ENCODE peak calls at places on chromosome 17, in four cellular contexts. One of them, this sample, is unnamed.

GRCh38 chr17:10471853-10472252 is 2.5 kb upstream of the MYH4 start:
- DNase-seq in H9: no peak
- DNase-seq in neuronal stem cell: no peak
- DNase-seq in mesenchymal stem cell: peak; percentile 1
- DNase-seq in this sample: peak; percentile 8

GRCh38 chr17:35895602-35896001 is 15.4 kb upstream of the CCL5 start:
- DNase-seq in H9: no peak
- DNase-seq in neuronal stem cell: no peak
- DNase-seq in mesenchymal stem cell: peak; percentile 44
- DNase-seq in this sample: peak; percentile 81

GRCh38 chr17:31310260-31310659 is 3.6 kb downstream of the EVI2B start:
- DNase-seq in H9: no peak
- DNase-seq in neuronal stem cell: no peak
- DNase-seq in mesenchymal stem cell: no peak
- DNase-seq in this sample: no peak

GRCh38 chr17:17503566-17504130 is 7.5 kb upstream of the RASD1 start:
- DNase-seq in H9: no peak
- DNase-seq in neuronal stem cell: no peak
- DNase-seq in mesenchymal stem cell: no peak
- DNase-seq in this sample: no peak

GRCh38 chr17:49687878-49688491 is 10.1 kb upstream of the SPOP start:
- DNase-seq in H9: peak; percentile 28
- DNase-seq in neuronal stem cell: no peak
- DNase-seq in mesenchymal stem cell: peak; percentile 56
- DNase-seq in this sample: peak; percentile 79

GRCh38 chr17:3851461-3852100 is 5.5 kb upstream of the NCBP3 start:
- DNase-seq in H9: no peak
- DNase-seq in neuronal stem cell: no peak
- DNase-seq in mesenchymal stem cell: no peak
- DNase-seq in this sample: no peak

GRCh38 chr17:49016775-49017463 is 19.7 kb downstream of the IGF2BP1 start:
- DNase-seq in H9: peak; percentile 29
- DNase-seq in neuronal stem cell: no peak
- DNase-seq in mesenchymal stem cell: no peak
- DNase-seq in this sample: no peak

GRCh38 chr17:31452101-31452500 is 60.6 kb downstream of the RAB11FIP4 start:
- DNase-seq in H9: no peak
- DNase-seq in neuronal stem cell: no peak
- DNase-seq in mesenchymal stem cell: no peak
- DNase-seq in this sample: peak; percentile 69

GRCh38 chr17:38657824-38658740 is 16.7 kb downstream of the EPOP start:
- DNase-seq in H9: no peak
- DNase-seq in neuronal stem cell: no peak
- DNase-seq in mesenchymal stem cell: no peak
- DNase-seq in this sample: no peak

DNA sequence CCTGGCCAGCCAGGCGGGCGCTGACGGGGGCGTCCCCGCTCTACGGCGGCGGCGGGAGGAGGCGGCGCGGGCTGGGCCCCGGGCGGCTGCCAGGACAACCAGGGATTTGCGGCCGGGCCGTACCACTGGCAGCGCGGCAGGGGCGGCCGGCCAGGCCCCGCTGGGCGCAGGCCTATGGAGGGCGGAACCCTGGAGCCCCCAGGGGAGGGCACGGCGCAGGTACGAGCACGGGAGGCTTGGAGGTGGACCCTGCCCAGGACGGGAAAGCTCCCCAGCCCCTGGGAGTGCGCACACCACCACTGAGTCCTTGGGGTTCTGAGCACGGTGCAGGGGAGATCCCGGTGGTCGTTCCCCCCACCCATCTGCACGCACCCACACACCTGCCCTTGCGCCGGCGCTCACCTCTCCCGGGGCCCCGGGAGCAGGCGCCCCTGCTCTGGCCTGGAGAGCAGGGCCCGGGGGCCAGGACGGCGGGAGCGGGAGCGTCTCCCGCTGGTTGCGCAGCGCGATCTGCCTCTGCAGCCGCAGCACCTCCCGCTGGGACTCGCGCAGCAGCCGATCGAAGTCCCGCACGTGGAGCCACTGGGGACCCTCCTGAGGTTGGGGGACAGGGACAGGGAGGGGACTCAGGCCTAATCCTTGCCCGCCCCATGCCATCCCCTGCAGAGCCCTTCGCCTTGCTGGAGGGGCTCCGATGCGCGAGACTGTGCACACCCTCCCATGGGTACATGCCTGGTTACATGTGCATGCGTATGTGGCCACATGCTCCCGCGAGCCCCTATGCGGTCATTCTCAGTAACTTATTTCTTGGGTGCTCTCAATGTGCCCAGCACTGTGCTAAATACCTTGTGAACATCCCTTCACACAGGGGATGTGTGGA is 3.9 kb downstream of the TSPOAP1 start:
- DNase-seq in H9: no peak
- DNase-seq in neuronal stem cell: no peak
- DNase-seq in mesenchymal stem cell: peak; percentile 26
- DNase-seq in this sample: no peak
- H3K14ac ChIP-seq in H9: peak overlapping the region; percentile 80
- H3K14ac ChIP-seq in neuronal stem cell: peak overlapping the region; percentile 94
- H3K14ac ChIP-seq in mesenchymal stem cell: no peak overlapping the region
- H3K14ac ChIP-seq in this sample: peak overlapping the region; percentile 46

GRCh38 chr17:15955793-15956541 is 11.0 kb downstream of the ADORA2B start:
- DNase-seq in H9: no peak
- DNase-seq in neuronal stem cell: no peak
- DNase-seq in mesenchymal stem cell: no peak
- DNase-seq in this sample: no peak

GRCh38 chr17:15957608-15958307 is 12.8 kb downstream of the ADORA2B start:
- DNase-seq in H9: no peak
- DNase-seq in neuronal stem cell: no peak
- DNase-seq in mesenchymal stem cell: no peak
- DNase-seq in this sample: no peak

GRCh38 chr17:15958484-15958854 is 13.5 kb downstream of the ADORA2B start:
- DNase-seq in H9: no peak
- DNase-seq in neuronal stem cell: no peak
- DNase-seq in mesenchymal stem cell: no peak
- DNase-seq in this sample: no peak

GRCh38 chr17:15954222-15954621 is 9.3 kb downstream of the ADORA2B start:
- DNase-seq in H9: no peak
- DNase-seq in neuronal stem cell: no peak
- DNase-seq in mesenchymal stem cell: peak; percentile 75
- DNase-seq in this sample: peak; percentile 95

DNA sequence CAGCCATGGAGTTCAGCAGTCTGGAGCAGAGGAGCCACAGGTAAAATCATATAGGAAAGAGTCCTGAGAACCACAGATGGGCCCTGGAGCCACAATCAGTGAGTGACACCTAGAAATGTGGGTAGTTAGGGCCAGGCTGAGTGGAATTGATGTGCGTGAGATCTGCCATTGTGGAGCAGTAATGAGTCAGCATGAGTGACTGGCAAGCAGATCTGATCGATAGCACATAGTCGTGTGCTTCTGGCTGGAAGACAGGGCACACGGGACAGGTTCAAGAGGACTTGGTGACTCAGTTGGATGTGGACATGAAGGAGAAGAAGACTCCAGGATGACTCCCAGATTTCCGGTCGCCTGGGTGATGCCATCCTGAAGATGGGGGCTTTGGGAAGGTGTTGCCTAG is 12.3 kb downstream of the ADORA2B start:
- DNase-seq in H9: no peak
- DNase-seq in neuronal stem cell: no peak
- DNase-seq in mesenchymal stem cell: peak; percentile 38
- DNase-seq in this sample: no peak
- H3K4me1 ChIP-seq in H9: peaks cover 6% of the 10 kb centered on the region
- H3K4me1 ChIP-seq in neuronal stem cell: no peaks in the 10 kb centered on the region
- H3K4me1 ChIP-seq in mesenchymal stem cell: peaks cover 20% of the 10 kb centered on the region
- H3K4me1 ChIP-seq in this sample: peaks cover 2% of the 10 kb centered on the region

GRCh38 chr17:352421-353212 is at the start of gene RPH3AL:
- DNase-seq in H9: peak; percentile 54
- DNase-seq in neuronal stem cell: peak; percentile 48
- DNase-seq in mesenchymal stem cell: peak; percentile 83
- DNase-seq in this sample: no peak
- H3K14ac ChIP-seq in H9: no peak within 1 kb of the TSS
- H3K14ac ChIP-seq in neuronal stem cell: peak within 1 kb of the TSS; percentile 57
- H3K14ac ChIP-seq in mesenchymal stem cell: no peak within 1 kb of the TSS
- H3K14ac ChIP-seq in this sample: peak within 1 kb of the TSS; percentile 10

DNA sequence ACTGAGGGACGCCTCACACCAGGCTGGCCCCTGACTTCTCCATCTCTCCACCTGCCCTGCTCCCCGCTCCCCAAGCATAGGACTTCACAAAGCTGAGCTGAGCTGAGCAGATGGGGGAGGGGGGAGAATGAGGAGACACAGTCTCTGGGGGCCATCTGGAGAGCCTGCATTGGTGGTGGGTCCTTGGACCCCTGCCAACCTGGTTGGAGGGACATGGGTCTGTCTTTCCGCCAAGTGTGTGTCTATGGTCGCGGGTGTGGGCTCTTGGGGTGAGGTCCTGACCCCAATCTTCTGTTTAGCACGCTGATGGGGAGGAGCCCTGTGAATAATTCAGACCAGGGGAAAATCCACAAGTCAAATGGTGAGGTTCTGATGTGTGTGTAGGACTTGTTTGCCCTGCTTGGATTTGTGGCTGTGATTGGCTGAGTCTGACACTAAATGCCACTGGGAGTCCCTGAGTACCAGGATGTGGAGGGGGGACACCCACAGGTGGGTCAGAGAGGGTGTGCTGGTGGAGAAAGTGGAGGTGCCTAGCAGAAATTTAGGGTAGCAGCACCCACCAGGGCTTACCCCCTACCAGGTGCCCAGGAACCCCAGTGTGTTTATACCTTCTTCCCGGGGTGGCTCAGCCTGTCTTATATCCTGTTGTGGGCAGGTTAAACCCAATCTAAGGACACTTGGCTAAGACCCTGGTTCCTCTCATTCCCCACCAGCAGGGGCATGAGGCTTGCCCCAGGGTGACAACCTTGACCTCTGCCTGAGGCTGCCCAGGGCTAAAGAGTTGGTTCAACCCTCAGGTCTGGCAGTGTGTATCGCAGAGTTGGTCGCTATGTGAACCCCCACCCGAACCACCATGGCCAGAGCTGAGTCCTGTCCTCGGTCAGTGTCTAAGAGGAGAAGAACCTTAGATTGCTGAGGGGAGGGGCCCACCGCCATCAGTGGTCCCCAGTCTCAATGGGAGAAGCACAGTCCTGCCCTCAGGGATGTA is 2.1 kb downstream of the FMNL1 start:
- DNase-seq in H9: no peak
- DNase-seq in neuronal stem cell: no peak
- DNase-seq in mesenchymal stem cell: no peak
- DNase-seq in this sample: no peak
- H3K4me1 ChIP-seq in H9: no peaks in the 10 kb centered on the region
- H3K4me1 ChIP-seq in neuronal stem cell: peaks cover 3% of the 10 kb centered on the region
- H3K4me1 ChIP-seq in mesenchymal stem cell: peaks cover 42% of the 10 kb centered on the region
- H3K4me1 ChIP-seq in this sample: peaks cover 7% of the 10 kb centered on the region